ENCODE peak calls at places on chromosomes 4 and X, in four cellular contexts. One of them, this sample, is unnamed.

GRCh38 chrX:78327370-78328048 is at the start of gene CYSLTR1:
- DNase-seq in type B pancreatic cell: no peak
- DNase-seq in omental fat pad: no peak
- DNase-seq in PC-9: no peak
- DNase-seq in this sample: no peak

GRCh38 chr4:105234582-105234981 is 87.9 kb downstream of the TET2 start:
- DNase-seq in type B pancreatic cell: no peak
- DNase-seq in omental fat pad: no peak
- DNase-seq in PC-9: no peak
- DNase-seq in this sample: no peak

GRCh38 chrX:131821945-131822622 is 201.0 kb upstream of the STK26 start:
- DNase-seq in omental fat pad: peak
- DNase-seq in PC-9: no peak
- DNase-seq in type B pancreatic cell: no peak
- DNase-seq in this sample: no peak

GRCh38 chr4:148067307-148067916 is 335.5 kb downstream of the ARHGAP10 start:
- DNase-seq in type B pancreatic cell: no peak
- DNase-seq in PC-9: no peak
- DNase-seq in omental fat pad: no peak
- DNase-seq in this sample: no peak

GRCh38 chr4:169147217-169147616 is 123.5 kb downstream of the SH3RF1 start:
- DNase-seq in omental fat pad: no peak
- DNase-seq in type B pancreatic cell: no peak
- DNase-seq in PC-9: peak
- DNase-seq in this sample: no peak

GRCh38 chr4:183249854-183250253 is 70.2 kb downstream of the CLDN22 start:
- DNase-seq in type B pancreatic cell: no peak
- DNase-seq in omental fat pad: no peak
- DNase-seq in PC-9: peak
- DNase-seq in this sample: no peak

GRCh38 chr4:169220854-169221311 is 49.9 kb downstream of the SH3RF1 start:
- DNase-seq in omental fat pad: no peak
- DNase-seq in type B pancreatic cell: no peak
- DNase-seq in PC-9: no peak
- DNase-seq in this sample: no peak

GRCh38 chr4:187576751-187577150 is 418.8 kb upstream of the ZFP42 start:
- DNase-seq in type B pancreatic cell: no peak
- DNase-seq in PC-9: no peak
- DNase-seq in omental fat pad: no peak
- DNase-seq in this sample: no peak

GRCh38 chrX:7149421-7149820 is 1.5 kb upstream of the PUDP start:
- DNase-seq in omental fat pad: no peak
- DNase-seq in PC-9: no peak
- DNase-seq in type B pancreatic cell: no peak
- DNase-seq in this sample: no peak

GRCh38 chrX:39174761-39175417 is 373.6 kb downstream of the MID1IP1 start:
- DNase-seq in omental fat pad: no peak
- DNase-seq in PC-9: no peak
- DNase-seq in type B pancreatic cell: no peak
- DNase-seq in this sample: no peak

GRCh38 chr4:47315346-47315745 is 148.2 kb downstream of the COMMD8 start:
- DNase-seq in PC-9: no peak
- DNase-seq in omental fat pad: no peak
- DNase-seq in type B pancreatic cell: no peak
- DNase-seq in this sample: no peak

GRCh38 chr4:146520894-146521542 is 722 bp downstream of the SLC10A7 start:
- DNase-seq in omental fat pad: no peak
- DNase-seq in PC-9: peak
- DNase-seq in type B pancreatic cell: no peak
- DNase-seq in this sample: no peak

GRCh38 chr4:151169223-151169622 is 69.8 kb downstream of the RPS3A start:
- DNase-seq in type B pancreatic cell: no peak
- DNase-seq in omental fat pad: no peak
- DNase-seq in PC-9: no peak
- DNase-seq in this sample: peak

GRCh38 chr4:101229116-101229515 is 118.2 kb downstream of the PPP3CA start:
- DNase-seq in PC-9: no peak
- DNase-seq in omental fat pad: no peak
- DNase-seq in type B pancreatic cell: no peak
- DNase-seq in this sample: no peak

GRCh38 chr4:118858779-118859178 is 22.9 kb upstream of the SEC24D start:
- DNase-seq in type B pancreatic cell: no peak
- DNase-seq in PC-9: no peak
- DNase-seq in omental fat pad: no peak
- DNase-seq in this sample: no peak

GRCh38 chr4:121728066-121728465 is 31.3 kb upstream of the ANXA5 start:
- DNase-seq in omental fat pad: no peak
- DNase-seq in type B pancreatic cell: no peak
- DNase-seq in PC-9: no peak
- DNase-seq in this sample: no peak

GRCh38 chrX:38839944-38840343 is 38.7 kb downstream of the MID1IP1 start:
- DNase-seq in type B pancreatic cell: no peak
- DNase-seq in omental fat pad: no peak
- DNase-seq in PC-9: no peak
- DNase-seq in this sample: no peak

GRCh38 chr4:125760956-125761355 is 446.2 kb downstream of the FAT4 start:
- DNase-seq in PC-9: no peak
- DNase-seq in omental fat pad: no peak
- DNase-seq in type B pancreatic cell: no peak
- DNase-seq in this sample: no peak

GRCh38 chr4:87419578-87420249 is 2.7 kb upstream of the NUDT9 start:
- DNase-seq in PC-9: no peak
- DNase-seq in omental fat pad: no peak
- DNase-seq in type B pancreatic cell: no peak
- DNase-seq in this sample: no peak

GRCh38 chr4:103075435-103075893 is 1.1 kb downstream of the SLC9B2 start:
- DNase-seq in type B pancreatic cell: no peak
- DNase-seq in PC-9: no peak
- DNase-seq in omental fat pad: no peak
- DNase-seq in this sample: no peak

DNA sequence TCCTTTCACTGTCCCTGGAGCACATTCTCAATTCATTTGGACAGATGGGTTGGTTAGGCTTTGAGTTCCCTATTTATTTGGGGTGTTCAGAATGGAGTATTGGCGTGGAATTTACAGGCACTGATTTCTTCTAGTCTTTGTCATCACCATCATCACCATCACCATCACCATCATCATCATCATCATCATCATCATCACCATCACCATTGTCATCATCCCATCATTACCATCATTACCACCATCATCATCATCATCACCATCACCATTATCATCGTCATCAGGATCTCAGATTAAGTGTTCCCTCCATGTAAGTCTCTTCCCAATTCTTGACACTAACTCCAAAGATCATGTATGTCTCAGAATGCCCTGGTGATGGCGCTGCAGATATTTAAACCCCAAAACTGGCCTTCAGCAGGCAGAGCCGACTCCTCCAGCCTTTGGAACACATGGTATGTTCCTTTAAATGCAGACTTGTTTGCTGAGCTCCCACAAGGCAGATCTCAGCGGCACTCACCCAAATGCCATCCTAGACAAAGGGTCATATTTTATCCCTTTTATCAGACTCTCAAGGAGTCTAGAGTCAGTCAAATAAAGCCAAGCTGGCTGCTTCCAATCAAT is 19.8 kb upstream of the FAM9A start:
- DNase-seq in PC-9: no peak
- DNase-seq in omental fat pad: no peak
- DNase-seq in type B pancreatic cell: no peak
- DNase-seq in this sample: no peak
- TF ChIP-seq CTCF in PC-9: peak
- TF ChIP-seq CTCF in omental fat pad: no peak
- TF ChIP-seq CTCF in type B pancreatic cell: peak
- TF ChIP-seq CTCF in this sample: no peak

GRCh38 chr4:24515698-24516097 is 68.7 kb downstream of the DHX15 start:
- DNase-seq in type B pancreatic cell: no peak
- DNase-seq in PC-9: no peak
- DNase-seq in omental fat pad: no peak
- DNase-seq in this sample: no peak
- TF ChIP-seq CTCF in type B pancreatic cell: no peak
- TF ChIP-seq CTCF in PC-9: no peak
- TF ChIP-seq CTCF in omental fat pad: no peak
- TF ChIP-seq CTCF in this sample: no peak

GRCh38 chrX:47958943-47959342 is 44.8 kb downstream of the ZNF182 start:
- DNase-seq in PC-9: no peak
- DNase-seq in omental fat pad: no peak
- DNase-seq in type B pancreatic cell: no peak
- DNase-seq in this sample: no peak
- TF ChIP-seq CTCF in PC-9: no peak
- TF ChIP-seq CTCF in omental fat pad: no peak
- TF ChIP-seq CTCF in type B pancreatic cell: no peak
- TF ChIP-seq CTCF in this sample: no peak

DNA sequence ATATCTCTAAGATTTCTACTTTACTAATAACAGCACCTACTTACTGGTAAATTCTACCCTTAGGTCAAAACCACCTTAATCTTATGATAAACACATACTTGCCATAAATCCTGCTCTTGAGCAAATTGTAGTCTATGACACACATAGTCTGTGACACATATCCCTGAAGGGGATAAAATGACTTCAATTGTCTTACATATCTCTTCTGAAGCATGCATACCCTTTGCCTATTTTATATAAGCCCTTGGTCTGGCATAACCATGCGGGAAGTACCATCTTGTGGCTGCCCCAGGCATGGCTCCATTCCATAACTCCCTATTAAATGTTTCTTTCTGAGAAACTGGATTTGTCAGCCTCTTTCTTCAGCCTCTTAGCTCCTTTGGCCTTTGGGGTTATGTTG is 248.9 kb downstream of the SLC7A11 start:
- DNase-seq in type B pancreatic cell: no peak
- DNase-seq in PC-9: no peak
- DNase-seq in omental fat pad: no peak
- DNase-seq in this sample: no peak
- TF ChIP-seq CTCF in type B pancreatic cell: no peak
- TF ChIP-seq CTCF in PC-9: no peak
- TF ChIP-seq CTCF in omental fat pad: no peak
- TF ChIP-seq CTCF in this sample: no peak

GRCh38 chrX:153539171-153539978 is 21.9 kb downstream of the ATP2B3 start:
- DNase-seq in omental fat pad: peak
- DNase-seq in type B pancreatic cell: peak
- DNase-seq in PC-9: peak
- DNase-seq in this sample: peak
- TF ChIP-seq CTCF in omental fat pad: no peak
- TF ChIP-seq CTCF in type B pancreatic cell: peak
- TF ChIP-seq CTCF in PC-9: peak
- TF ChIP-seq CTCF in this sample: peak

DNA sequence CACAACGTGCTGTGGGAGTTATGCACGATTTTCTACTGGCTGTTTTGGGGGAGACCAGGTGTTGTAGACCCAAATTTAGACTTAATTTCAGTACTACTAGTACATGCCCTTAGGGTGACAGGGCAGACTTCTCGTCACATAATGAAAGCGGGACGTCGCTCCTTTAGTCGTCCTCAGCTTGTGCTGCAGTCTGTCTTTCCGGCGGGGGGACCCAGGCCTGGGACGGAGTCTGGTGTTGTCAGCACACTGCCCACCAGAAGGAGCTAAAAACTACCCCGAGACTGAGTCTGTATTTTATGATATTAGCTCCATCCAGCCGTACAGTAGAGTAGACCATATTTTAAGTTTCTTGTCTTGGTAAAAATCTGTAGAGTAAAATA is 35.5 kb downstream of the NOP14 start:
- DNase-seq in PC-9: no peak
- DNase-seq in type B pancreatic cell: no peak
- DNase-seq in omental fat pad: no peak
- DNase-seq in this sample: no peak
- TF ChIP-seq CTCF in PC-9: no peak
- TF ChIP-seq CTCF in type B pancreatic cell: no peak
- TF ChIP-seq CTCF in omental fat pad: no peak
- TF ChIP-seq CTCF in this sample: no peak

GRCh38 chr4:6909970-6910339 is 329 bp downstream of the TBC1D14 start:
- DNase-seq in omental fat pad: no peak
- DNase-seq in type B pancreatic cell: no peak
- DNase-seq in PC-9: no peak
- DNase-seq in this sample: peak

GRCh38 chr4:6909113-6909969 is at the start of gene TBC1D14:
- DNase-seq in PC-9: peak
- DNase-seq in omental fat pad: peak
- DNase-seq in type B pancreatic cell: peak
- DNase-seq in this sample: peak

GRCh38 chr4:6910960-6911874 is 1.6 kb downstream of the TBC1D14 start:
- DNase-seq in omental fat pad: no peak
- DNase-seq in type B pancreatic cell: no peak
- DNase-seq in PC-9: no peak
- DNase-seq in this sample: no peak

GRCh38 chr4:6908397-6909112 is 1.1 kb upstream of the TBC1D14 start:
- DNase-seq in omental fat pad: no peak
- DNase-seq in PC-9: no peak
- DNase-seq in type B pancreatic cell: no peak
- DNase-seq in this sample: no peak

DNA sequence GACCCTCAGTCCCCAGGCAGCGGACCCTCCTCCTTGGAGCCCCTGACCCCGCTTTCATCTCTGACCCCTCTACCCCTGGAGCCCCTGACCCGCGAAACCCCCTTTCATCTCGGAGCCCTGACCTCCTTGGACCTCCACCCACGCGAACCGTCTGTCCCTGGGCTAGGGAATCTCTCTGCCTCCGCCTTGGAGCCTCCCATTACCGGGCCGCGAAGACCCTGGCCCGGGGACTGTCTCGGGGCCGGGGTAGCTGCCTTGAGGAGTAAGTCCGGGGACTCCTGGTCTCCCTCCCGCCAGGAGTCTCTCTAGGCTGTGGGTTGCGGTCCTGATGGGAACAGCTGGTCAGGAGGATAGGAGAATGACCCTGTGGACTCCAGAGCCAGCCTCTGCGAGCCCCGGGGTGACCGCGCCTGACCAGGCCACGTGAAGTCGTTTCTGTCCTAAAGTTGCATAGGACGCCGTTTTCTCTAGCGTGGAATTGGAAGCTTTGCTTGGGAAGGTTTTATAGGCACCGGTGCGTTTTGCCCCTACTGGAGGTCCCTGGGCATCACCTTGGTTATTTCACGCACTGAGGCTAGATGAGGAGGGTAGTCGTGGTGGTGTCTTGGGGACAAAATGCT is 824 bp downstream of the TBC1D14 start:
- DNase-seq in omental fat pad: no peak
- DNase-seq in type B pancreatic cell: no peak
- DNase-seq in PC-9: no peak
- DNase-seq in this sample: no peak
- TF ChIP-seq CTCF in omental fat pad: no peak
- TF ChIP-seq CTCF in type B pancreatic cell: peak
- TF ChIP-seq CTCF in PC-9: no peak
- TF ChIP-seq CTCF in this sample: no peak